ENCODE peak calls at places on chromosomes 3 and 15, in seven cellular contexts. R, Z, L, O, T, G and Q are unnamed samples. For H3K4me1, the result is how much of the 10 kb centered on the place peaks cover.

GRCh38 chr15:100913961-100914360 is 5.2 kb upstream of the LRRK1 start:
- DNase-seq in O (no peak), G (no peak), T (no peak), L (no peak), Z (peak), R (no peak), Q (no peak)

GRCh38 chr15:37133619-37134018 is 33.3 kb upstream of the MEIS2 start:
- DNase-seq in T (no peak), Z (no peak), O (no peak), R (no peak), L (no peak), G (no peak), Q (no peak)

GRCh38 chr3:47019201-47019600 is 39.7 kb downstream of the NBEAL2 start:
- DNase-seq in T (no peak), Z (no peak), R (no peak), L (no peak), O (no peak), G (no peak), Q (no peak)

GRCh38 chr3:23203651-23204111 is 554 bp downstream of the UBE2E2 start:
- DNase-seq in G (peak), O (no peak), T (peak), R (peak), L (no peak), Z (no peak), Q (peak)

GRCh38 chr15:66936115-66936863 is 129.1 kb upstream of the SMAD3 start:
- DNase-seq in T (no peak), Z (peak), R (no peak), O (no peak), L (no peak), G (no peak), Q (no peak)

GRCh38 chr15:81199031-81199779 is 2.5 kb downstream of the IL16 start:
- DNase-seq in O (no peak), Z (no peak), T (no peak), G (no peak), L (no peak), R (no peak), Q (no peak)

GRCh38 chr3:98612996-98613517 is 19.6 kb upstream of the CPOX start:
- DNase-seq in G (no peak), Z (no peak), L (peak), R (peak), T (no peak), O (no peak), Q (no peak)

GRCh38 chr3:183924956-183925355 is 40.3 kb upstream of the PARL start:
- DNase-seq in O (no peak), L (no peak), T (no peak), G (no peak), R (no peak), Z (no peak), Q (no peak)

GRCh38 chr3:114496021-114496434 is 202.2 kb downstream of the TIGIT start:
- DNase-seq in L (no peak), O (no peak), T (no peak), R (no peak), Z (no peak), G (no peak), Q (no peak)

GRCh38 chr3:50587806-50588758 is 18.8 kb downstream of the HEMK1 start:
- DNase-seq in Z (no peak), T (no peak), L (no peak), O (no peak), G (no peak), R (no peak), Q (no peak)

GRCh38 chr3:190362258-190362657 is 25.7 kb upstream of the CLDN16 start:
- DNase-seq in R (no peak), G (no peak), O (no peak), T (peak), L (no peak), Z (peak), Q (no peak)

GRCh38 chr3:141389703-141390102 is 21.4 kb downstream of the ZBTB38 start:
- DNase-seq in L (no peak), O (no peak), R (peak), G (no peak), Z (no peak), T (no peak), Q (no peak)

GRCh38 chr3:55597638-55598037 is 110.5 kb upstream of the WNT5A start:
- DNase-seq in R (no peak), Z (no peak), G (no peak), O (no peak), T (no peak), L (no peak), Q (no peak)

GRCh38 chr3:14861031-14861430 is 42.3 kb downstream of the FGD5 start:
- DNase-seq in L (no peak), O (no peak), T (no peak), G (no peak), Z (no peak), R (no peak), Q (no peak)

GRCh38 chr3:158794936-158795518 is 6.8 kb upstream of the MFSD1 start:
- DNase-seq in L (no peak), G (no peak), Z (no peak), R (peak), T (peak), O (no peak), Q (no peak)

GRCh38 chr3:89186446-89186845 is 79.0 kb downstream of the EPHA3 start:
- DNase-seq in R (no peak), T (no peak), L (no peak), G (no peak), O (no peak), Z (no peak), Q (no peak)

GRCh38 chr3:129602730-129603560 is 3.5 kb downstream of the PLXND1 start:
- DNase-seq in T (peak), L (peak), Z (peak), R (no peak), G (peak), O (no peak), Q (no peak)

GRCh38 chr3:112056451-112056929 is 22.0 kb downstream of the TMPRSS7 start:
- DNase-seq in G (no peak), R (no peak), L (no peak), T (no peak), O (no peak), Z (no peak), Q (no peak)

GRCh38 chr15:57169643-57170042 is 206.7 kb upstream of the CGNL1 start:
- DNase-seq in T (no peak), Z (no peak), L (no peak), G (no peak), R (no peak), O (no peak), Q (no peak)

GRCh38 chr3:31223278-31223677 is 309.4 kb upstream of the STT3B start:
- DNase-seq in T (no peak), O (no peak), R (no peak), L (no peak), G (no peak), Z (no peak), Q (no peak)

GRCh38 chr3:155110996-155111901 is 31.1 kb downstream of the MME start:
- DNase-seq in G (no peak), L (no peak), O (no peak), R (no peak), Z (no peak), T (no peak), Q (no peak)

GRCh38 chr3:36305929-36306520 is 74.3 kb upstream of the STAC start:
- DNase-seq in G (no peak), Z (no peak), R (no peak), L (no peak), O (no peak), T (no peak), Q (no peak)

GRCh38 chr3:194034556-194035336 is 101.2 kb upstream of the HES1 start:
- DNase-seq in O (no peak), G (no peak), Z (peak), L (no peak), T (no peak), R (no peak), Q (peak)

GRCh38 chr15:58002338-58003126 is 63.0 kb downstream of the ALDH1A2 start:
- DNase-seq in L (no peak), T (no peak), G (no peak), Z (no peak), O (no peak), R (no peak), Q (no peak)

GRCh38 chr15:51680316-51680715 is 987 bp upstream of the SCG3 start:
- DNase-seq in O (no peak), Z (no peak), L (no peak), T (no peak), G (no peak), R (no peak), Q (no peak)

GRCh38 chr3:71542548-71543370 is 40.8 kb downstream of the FOXP1 start:
- DNase-seq in L (peak), R (no peak), O (peak), Z (no peak), T (no peak), G (peak), Q (peak)

GRCh38 chr3:117261907-117262518 is 552.4 kb downstream of the TUSC7 start:
- DNase-seq in R (no peak), O (no peak), L (no peak), G (no peak), Z (no peak), T (no peak), Q (peak)

GRCh38 chr15:97087337-97087736 is 756.8 kb downstream of the NR2F2 start:
- DNase-seq in O (no peak), T (no peak), Z (no peak), G (no peak), L (no peak), R (no peak), Q (no peak)

GRCh38 chr15:46815765-46816164 is 901.5 kb upstream of the SEMA6D start:
- DNase-seq in L (peak), G (peak), R (no peak), T (no peak), O (no peak), Z (no peak), Q (no peak)

GRCh38 chr3:31161889-31162288 is 267.4 kb upstream of the GADL1 start:
- DNase-seq in Z (no peak), T (no peak), G (no peak), R (no peak), O (no peak), L (no peak), Q (no peak)

GRCh38 chr15:101307897-101308603 is 13.0 kb upstream of the SNRPA1 start:
- DNase-seq in T (no peak), L (no peak), O (no peak), G (no peak), R (no peak), Z (peak), Q (no peak)

GRCh38 chr3:16888785-16889607 is 4.2 kb downstream of the PLCL2 start:
- DNase-seq in O (peak), G (no peak), Z (no peak), R (peak), T (no peak), L (no peak), Q (no peak)

GRCh38 chr3:51311055-51311454 is 74.0 kb upstream of the MANF start:
- DNase-seq in R (peak), T (peak), L (no peak), O (no peak), Z (no peak), G (no peak), Q (no peak)

DNA sequence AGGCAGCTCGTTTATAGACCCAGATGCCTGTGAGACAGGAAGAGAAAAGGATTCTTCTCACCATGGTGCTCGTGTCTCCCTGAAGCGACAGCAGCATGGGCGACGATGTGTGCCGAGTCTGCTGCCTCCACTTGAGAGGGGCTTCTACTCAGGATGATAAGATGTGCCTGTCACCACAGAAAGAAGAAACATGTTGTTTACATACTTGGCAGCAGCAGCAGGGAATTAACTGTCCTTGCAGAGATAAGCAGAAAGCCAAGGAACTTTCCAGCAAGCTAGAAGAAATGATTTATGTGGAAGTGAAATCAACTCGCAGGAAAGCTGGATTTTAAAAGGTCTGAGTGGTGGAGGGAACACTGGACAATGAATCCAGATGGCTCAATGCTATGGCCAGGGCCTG is 70.1 kb downstream of the SYNM start:
- DNase-seq in G (no peak), Z (no peak), T (no peak), L (peak), O (no peak), R (no peak), Q (no peak)
- H3K4me1 ChIP-seq in G (under half), Z (under half), T (under half), L (half or more), O (under half), R (under half), Q (under half)

GRCh38 chr15:32855942-32856341 is 138.1 kb downstream of the GREM1 start:
- DNase-seq in R (no peak), T (no peak), G (no peak), L (no peak), O (no peak), Z (peak), Q (no peak)

GRCh38 chr15:32851619-32852416 is 134.0 kb downstream of the GREM1 start:
- DNase-seq in Z (no peak), R (no peak), T (no peak), L (no peak), G (no peak), O (no peak), Q (no peak)

GRCh38 chr15:32853667-32854066 is 135.9 kb downstream of the GREM1 start:
- DNase-seq in Z (peak), T (peak), G (no peak), R (no peak), L (no peak), O (no peak), Q (no peak)

GRCh38 chr15:32849769-32850668 is 132.2 kb downstream of the GREM1 start:
- DNase-seq in L (no peak), T (no peak), G (no peak), Z (no peak), R (peak), O (no peak), Q (no peak)

GRCh38 chr15:32852771-32853170 is 135.0 kb downstream of the GREM1 start:
- DNase-seq in O (no peak), Z (no peak), T (no peak), G (no peak), R (no peak), L (no peak), Q (no peak)
- H3K4me1 ChIP-seq in O (under half), Z (under half), T (under half), G (under half), R (under half), L (under half), Q (under half)

GRCh38 chr15:85004551-85004950 is 22.9 kb downstream of the PDE8A start:
- DNase-seq in R (no peak), O (no peak), L (no peak), T (no peak), Z (no peak), G (no peak), Q (no peak)
- H3K4me1 ChIP-seq in R (under half), O (under half), L (half or more), T (under half), Z (under half), G (half or more), Q (under half)

GRCh38 chr3:122013448-122013925 is 8.6 kb downstream of the ILDR1 start:
- DNase-seq in T (no peak), L (no peak), Z (no peak), R (no peak), O (no peak), G (no peak), Q (peak)
- H3K4me1 ChIP-seq in T (under half), L (under half), Z (under half), R (under half), O (under half), G (under half), Q (under half)

GRCh38 chr3:147934316-147935188 is 525.4 kb downstream of the ZIC1 start:
- DNase-seq in L (no peak), O (no peak), R (no peak), T (peak), G (no peak), Z (peak), Q (no peak)
- H3K4me1 ChIP-seq in L (under half), O (under half), R (under half), T (half or more), G (under half), Z (under half), Q (under half)